ENCODE peak calls at places on chromosomes 16 and 17, in six cellular contexts. One of them, this sample, is unnamed. For H3K4me1, the result is how much of the 10 kb centered on the place peaks cover.

GRCh38 chr17:19590912-19591551 is 57.4 kb downstream of the SLC47A1 start:
- DNase-seq in SJCRH30: no peak
- DNase-seq in mesenchymal stem cell: no peak
- DNase-seq in breast epithelium: no peak
- DNase-seq in lung: no peak
- DNase-seq in H9: peak
- DNase-seq in this sample: peak

GRCh38 chr17:46061435-46061834 is 62.4 kb downstream of the STH start:
- DNase-seq in breast epithelium: no peak
- DNase-seq in mesenchymal stem cell: peak
- DNase-seq in H9: no peak
- DNase-seq in lung: no peak
- DNase-seq in SJCRH30: peak
- DNase-seq in this sample: no peak

GRCh38 chr16:67397812-67398545 is 4.7 kb upstream of the TPPP3 start:
- DNase-seq in SJCRH30: no peak
- DNase-seq in mesenchymal stem cell: no peak
- DNase-seq in lung: no peak
- DNase-seq in H9: no peak
- DNase-seq in breast epithelium: no peak
- DNase-seq in this sample: no peak

GRCh38 chr17:9308069-9308468 is 267.6 kb downstream of the STX8 start:
- DNase-seq in SJCRH30: no peak
- DNase-seq in H9: peak
- DNase-seq in mesenchymal stem cell: peak
- DNase-seq in breast epithelium: no peak
- DNase-seq in lung: no peak
- DNase-seq in this sample: no peak

GRCh38 chr17:52159159-52159809 is 770 bp upstream of the CA10 start:
- DNase-seq in mesenchymal stem cell: no peak
- DNase-seq in SJCRH30: no peak
- DNase-seq in breast epithelium: no peak
- DNase-seq in H9: peak
- DNase-seq in lung: no peak
- DNase-seq in this sample: no peak

GRCh38 chr16:1291576-1291974 is 17.9 kb upstream of the UBE2I start:
- DNase-seq in breast epithelium: no peak
- DNase-seq in mesenchymal stem cell: no peak
- DNase-seq in H9: no peak
- DNase-seq in SJCRH30: peak
- DNase-seq in lung: no peak
- DNase-seq in this sample: no peak

GRCh38 chr17:2173005-2173404 is 118.1 kb downstream of the HIC1 start:
- DNase-seq in breast epithelium: no peak
- DNase-seq in lung: peak
- DNase-seq in H9: no peak
- DNase-seq in SJCRH30: peak
- DNase-seq in mesenchymal stem cell: peak
- DNase-seq in this sample: no peak

GRCh38 chr16:68992521-68992920 is 112.9 kb upstream of the HAS3 start:
- DNase-seq in mesenchymal stem cell: peak
- DNase-seq in H9: no peak
- DNase-seq in lung: no peak
- DNase-seq in breast epithelium: no peak
- DNase-seq in SJCRH30: no peak
- DNase-seq in this sample: no peak

GRCh38 chr16:15807603-15808009 is 49.2 kb downstream of the MYH11 start:
- DNase-seq in breast epithelium: no peak
- DNase-seq in mesenchymal stem cell: no peak
- DNase-seq in lung: no peak
- DNase-seq in SJCRH30: no peak
- DNase-seq in H9: peak
- DNase-seq in this sample: peak

DNA sequence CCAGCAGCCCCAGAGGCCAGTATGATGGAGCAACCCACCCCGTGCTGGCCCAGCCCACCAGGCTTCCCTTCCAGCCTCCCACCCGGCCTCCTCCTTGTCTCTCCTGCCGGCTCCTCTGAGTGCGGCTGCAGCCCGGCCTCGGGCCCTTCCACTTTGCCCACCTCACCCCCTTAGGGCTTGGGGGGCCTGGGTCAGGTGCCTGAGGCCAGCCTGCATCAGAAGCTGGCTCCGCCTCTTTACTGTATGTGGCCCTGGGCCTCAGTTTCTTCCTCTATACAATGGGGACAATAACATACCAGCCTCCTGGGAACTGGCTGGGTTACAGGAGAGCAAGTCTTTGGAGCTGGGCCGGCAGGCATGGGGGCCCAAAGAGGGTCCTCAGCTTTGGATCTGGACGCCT is 221.1 kb upstream of the CIBAR2 start:
- DNase-seq in mesenchymal stem cell: no peak
- DNase-seq in H9: no peak
- DNase-seq in breast epithelium: no peak
- DNase-seq in lung: no peak
- DNase-seq in SJCRH30: no peak
- DNase-seq in this sample: no peak
- H3K4me1 ChIP-seq in mesenchymal stem cell: half or more
- H3K4me1 ChIP-seq in H9: under half
- H3K4me1 ChIP-seq in breast epithelium: under half
- H3K4me1 ChIP-seq in lung: under half
- H3K4me1 ChIP-seq in SJCRH30: under half
- H3K4me1 ChIP-seq in this sample: half or more

DNA sequence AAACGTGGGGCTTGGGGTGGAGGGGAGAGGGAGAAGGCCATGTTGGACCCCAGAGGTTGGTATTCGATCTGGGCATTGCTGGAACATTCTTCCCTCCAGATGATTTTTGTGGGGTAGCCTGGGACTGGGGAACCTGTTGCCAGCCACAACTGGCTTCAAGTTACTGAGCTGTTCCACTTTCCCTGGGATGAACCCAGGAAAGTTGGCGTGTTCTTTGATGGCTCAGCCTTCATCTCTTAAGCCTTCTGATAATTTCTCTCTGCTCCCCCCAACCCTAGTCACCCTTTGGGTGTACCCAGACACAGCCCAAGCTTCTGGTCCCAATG is 2.1 kb downstream of the TBX21 start:
- DNase-seq in H9: no peak
- DNase-seq in lung: no peak
- DNase-seq in mesenchymal stem cell: no peak
- DNase-seq in breast epithelium: no peak
- DNase-seq in SJCRH30: no peak
- DNase-seq in this sample: no peak
- H3K27ac ChIP-seq in H9: no peak
- H3K27ac ChIP-seq in lung: no peak
- H3K27ac ChIP-seq in mesenchymal stem cell: no peak
- H3K27ac ChIP-seq in breast epithelium: no peak
- H3K27ac ChIP-seq in SJCRH30: no peak
- H3K27ac ChIP-seq in this sample: no peak

GRCh38 chr17:74135391-74136167 is 67.9 kb upstream of the RPL38 start:
- DNase-seq in H9: peak
- DNase-seq in mesenchymal stem cell: no peak
- DNase-seq in SJCRH30: no peak
- DNase-seq in breast epithelium: no peak
- DNase-seq in lung: no peak
- DNase-seq in this sample: no peak
- H3K4me1 ChIP-seq in H9: under half
- H3K4me1 ChIP-seq in mesenchymal stem cell: under half
- H3K4me1 ChIP-seq in SJCRH30: under half
- H3K4me1 ChIP-seq in breast epithelium: under half
- H3K4me1 ChIP-seq in lung: under half
- H3K4me1 ChIP-seq in this sample: under half

GRCh38 chr16:87541882-87542234 is 49.0 kb upstream of the ZCCHC14 start:
- DNase-seq in H9: no peak
- DNase-seq in mesenchymal stem cell: no peak
- DNase-seq in SJCRH30: peak
- DNase-seq in breast epithelium: no peak
- DNase-seq in lung: no peak
- DNase-seq in this sample: no peak

GRCh38 chr16:87539113-87539512 is 46.3 kb upstream of the ZCCHC14 start:
- DNase-seq in SJCRH30: no peak
- DNase-seq in lung: no peak
- DNase-seq in H9: no peak
- DNase-seq in breast epithelium: no peak
- DNase-seq in mesenchymal stem cell: no peak
- DNase-seq in this sample: no peak

GRCh38 chr16:87542531-87543102 is 49.8 kb upstream of the ZCCHC14 start:
- DNase-seq in lung: no peak
- DNase-seq in SJCRH30: peak
- DNase-seq in breast epithelium: no peak
- DNase-seq in mesenchymal stem cell: no peak
- DNase-seq in H9: no peak
- DNase-seq in this sample: no peak

GRCh38 chr16:87540072-87540976 is 47.5 kb upstream of the ZCCHC14 start:
- DNase-seq in breast epithelium: no peak
- DNase-seq in lung: no peak
- DNase-seq in H9: no peak
- DNase-seq in mesenchymal stem cell: no peak
- DNase-seq in SJCRH30: peak
- DNase-seq in this sample: no peak

DNA sequence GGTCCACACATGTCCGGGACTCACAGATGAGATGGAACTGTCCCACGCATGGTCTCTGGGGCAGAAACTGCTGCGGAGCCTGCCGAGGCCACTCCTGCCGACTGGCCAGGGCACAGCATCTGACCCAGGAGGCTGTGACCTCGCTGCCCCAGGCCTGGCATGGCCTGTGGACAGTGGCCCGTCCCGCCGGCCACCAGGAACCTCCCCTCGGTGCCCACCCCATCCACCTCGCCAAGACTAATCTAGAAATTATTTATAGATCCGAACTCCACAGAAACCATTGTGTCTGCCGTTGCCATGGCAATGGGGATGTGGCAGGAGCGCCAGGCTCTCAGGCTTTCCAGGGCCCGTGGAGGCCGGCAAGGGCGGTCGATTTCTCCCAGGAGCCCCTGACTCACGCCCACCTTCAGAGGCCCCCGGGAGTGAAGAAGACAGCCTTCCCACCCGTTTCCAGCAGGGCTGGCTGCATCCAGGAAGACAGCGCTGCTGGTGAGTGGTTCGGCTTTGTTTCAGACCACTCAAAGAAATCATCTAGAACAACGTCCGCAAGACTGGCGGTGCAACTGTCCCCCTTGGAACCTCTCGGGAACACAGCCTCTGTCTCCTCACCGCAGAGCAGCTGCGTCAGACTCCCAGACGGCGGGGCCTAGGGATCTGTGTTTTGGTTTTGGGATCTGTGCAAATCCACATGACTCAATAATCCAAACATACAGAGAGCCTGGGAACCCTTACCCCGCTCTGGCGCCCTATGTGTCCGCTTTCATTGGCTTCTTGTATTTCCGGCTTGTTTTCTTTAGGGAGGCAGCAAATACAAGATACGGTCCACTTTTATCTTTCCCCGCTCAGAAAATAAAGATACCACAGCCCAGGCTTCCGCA is 48.4 kb upstream of the ZCCHC14 start:
- DNase-seq in breast epithelium: no peak
- DNase-seq in H9: no peak
- DNase-seq in lung: no peak
- DNase-seq in SJCRH30: peak
- DNase-seq in mesenchymal stem cell: peak
- DNase-seq in this sample: peak
- H3K27ac ChIP-seq in breast epithelium: peak
- H3K27ac ChIP-seq in H9: no peak
- H3K27ac ChIP-seq in lung: peak
- H3K27ac ChIP-seq in SJCRH30: peak
- H3K27ac ChIP-seq in mesenchymal stem cell: no peak
- H3K27ac ChIP-seq in this sample: no peak

GRCh38 chr17:29091591-29092291 is 48.8 kb downstream of the PIPOX start:
- DNase-seq in H9: no peak
- DNase-seq in mesenchymal stem cell: no peak
- DNase-seq in breast epithelium: no peak
- DNase-seq in SJCRH30: peak
- DNase-seq in lung: no peak
- DNase-seq in this sample: no peak
- H3K4me1 ChIP-seq in H9: under half
- H3K4me1 ChIP-seq in mesenchymal stem cell: under half
- H3K4me1 ChIP-seq in breast epithelium: under half
- H3K4me1 ChIP-seq in SJCRH30: under half
- H3K4me1 ChIP-seq in lung: under half
- H3K4me1 ChIP-seq in this sample: under half

GRCh38 chr17:14301761-14302401 is 1.0 kb downstream of the HS3ST3B1 start:
- DNase-seq in H9: peak
- DNase-seq in breast epithelium: no peak
- DNase-seq in lung: peak
- DNase-seq in mesenchymal stem cell: peak
- DNase-seq in SJCRH30: peak
- DNase-seq in this sample: peak
- H3K27ac ChIP-seq in H9: no peak
- H3K27ac ChIP-seq in breast epithelium: peak
- H3K27ac ChIP-seq in lung: peak
- H3K27ac ChIP-seq in mesenchymal stem cell: no peak
- H3K27ac ChIP-seq in SJCRH30: peak
- H3K27ac ChIP-seq in this sample: no peak

This sample was measured in neural progenitor cell.